ENCODE peak calls at places on chromosome 14, in six cellular contexts. F is SHP77, Z is T-helper 9 cell, C is NCI-H446, M is gastrocnemius medialis, O is NCI-H2081. I is an unnamed sample.

GRCh38 chr14:99246536-99247083 is 25.4 kb downstream of the BCL11B start:
- DNase-seq in F (no peak), Z (peak), C (no peak), M (no peak), O (no peak), I (no peak)

GRCh38 chr14:105144666-105145380 is 23.8 kb downstream of the JAG2 start:
- DNase-seq in F (no peak), Z (no peak), C (no peak), M (no peak), O (no peak), I (no peak)

GRCh38 chr14:20757963-20758362 is 10.2 kb upstream of the EDDM3B start:
- DNase-seq in F (no peak), Z (peak), C (no peak), M (no peak), O (no peak), I (no peak)

GRCh38 chr14:52342849-52343606 is 28.9 kb downstream of the PTGER2 start:
- DNase-seq in F (no peak), Z (no peak), C (no peak), M (no peak), O (no peak), I (no peak)

GRCh38 chr14:99363616-99364290 is 91.8 kb upstream of the BCL11B start:
- DNase-seq in F (no peak), Z (no peak), C (no peak), M (no peak), O (no peak), I (no peak)

GRCh38 chr14:86055512-86055911 is 525.6 kb downstream of the FLRT2 start:
- DNase-seq in F (peak), Z (no peak), C (no peak), M (no peak), O (no peak), I (no peak)

GRCh38 chr14:50044040-50044651 is 72.2 kb downstream of the VCPKMT start:
- DNase-seq in F (no peak), Z (no peak), C (no peak), M (no peak), O (no peak), I (no peak)

GRCh38 chr14:92584856-92585255 is 71.3 kb downstream of the RIN3 start:
- DNase-seq in F (no peak), Z (no peak), C (no peak), M (no peak), O (no peak), I (no peak)

GRCh38 chr14:23556700-23557440 is 799 bp downstream of the THTPA start:
- DNase-seq in F (peak), Z (no peak), C (no peak), M (no peak), O (no peak), I (no peak)

GRCh38 chr14:22976620-22977433 is 5.5 kb downstream of the AJUBA start:
- DNase-seq in F (peak), Z (no peak), C (no peak), M (no peak), O (no peak), I (no peak)

GRCh38 chr14:61475316-61475715 is 153.9 kb downstream of the PRKCH start:
- DNase-seq in F (peak), Z (no peak), C (peak), M (no peak), O (peak), I (no peak)

GRCh38 chr14:90970167-90970600 is 90.3 kb downstream of the RPS6KA5 start:
- DNase-seq in F (no peak), Z (no peak), C (no peak), M (no peak), O (no peak), I (no peak)

GRCh38 chr14:68167019-68167716 is 347.6 kb downstream of the RAD51B start:
- DNase-seq in F (no peak), Z (no peak), C (no peak), M (no peak), O (no peak), I (no peak)

GRCh38 chr14:39140170-39140569 is 26.0 kb downstream of the GEMIN2 start:
- DNase-seq in F (no peak), Z (no peak), C (no peak), M (no peak), O (no peak), I (no peak)

GRCh38 chr14:52150162-52150561 is 81.3 kb upstream of the NID2 start:
- DNase-seq in F (peak), Z (no peak), C (no peak), M (no peak), O (no peak), I (no peak)

GRCh38 chr14:97178781-97179180 is 381.6 kb downstream of the VRK1 start:
- DNase-seq in F (no peak), Z (no peak), C (no peak), M (no peak), O (no peak), I (no peak)

GRCh38 chr14:60721331-60722162 is 2.6 kb downstream of the SIX4 start:
- DNase-seq in F (no peak), Z (peak), C (no peak), M (peak), O (peak), I (no peak)

GRCh38 chr14:63726499-63726898 is 1.4 kb downstream of the SGPP1 start:
- DNase-seq in F (no peak), Z (no peak), C (no peak), M (no peak), O (no peak), I (no peak)

GRCh38 chr14:75418779-75419768 is 8.7 kb upstream of the JDP2 start:
- DNase-seq in F (no peak), Z (no peak), C (no peak), M (no peak), O (no peak), I (peak)

GRCh38 chr14:55911794-55912193 is 206.4 kb upstream of the PELI2 start:
- DNase-seq in F (no peak), Z (no peak), C (no peak), M (no peak), O (no peak), I (no peak)

GRCh38 chr14:35193161-35193560 is 70.8 kb downstream of the PRORP start:
- DNase-seq in F (no peak), Z (no peak), C (no peak), M (no peak), O (no peak), I (no peak)

GRCh38 chr14:105430535-105430934 is 10.9 kb downstream of the MTA1 start:
- DNase-seq in F (no peak), Z (no peak), C (peak), M (no peak), O (no peak), I (no peak)

GRCh38 chr14:70086685-70087379 is 101.9 kb downstream of the SLC8A3 start:
- DNase-seq in F (peak), Z (no peak), C (no peak), M (no peak), O (peak), I (peak)

GRCh38 chr14:62824086-62824485 is 221.2 kb downstream of the KCNH5 start:
- DNase-seq in F (no peak), Z (no peak), C (no peak), M (no peak), O (no peak), I (no peak)

I was measured in NCI-H2227 treated with DMSO at 0.1 percent for 48 hours.